ENCODE peak calls at places on chromosomes 5 and 9, in nine cellular contexts. P is tibial nerve, O is H1, T is A549, X is transverse colon, U is stomach, Q is sigmoid colon, L is ovary, D is suprapubic skin. K is an unnamed sample. For H3K4me1, the result is how much of the 10 kb centered on the place peaks cover.

GRCh38 chr9:135574943-135575342 is 13.4 kb downstream of the PAEP start:
- DNase-seq in D (no peak), L (no peak), O (no peak), P (no peak), U (peak), Q (no peak), T (no peak), X (no peak), K (no peak)

GRCh38 chr5:54471398-54471797 is 15.9 kb downstream of the HSPB3 start:
- DNase-seq in O (no peak), D (no peak), X (no peak), U (no peak), L (no peak), P (no peak), T (no peak), Q (no peak), K (no peak)

GRCh38 chr9:108874058-108874788 is 12.2 kb downstream of the ACTL7A start:
- DNase-seq in L (no peak), T (no peak), Q (no peak), X (no peak), O (no peak), D (no peak), U (no peak), P (no peak), K (no peak)

GRCh38 chr5:86526811-86527348 is 90.9 kb upstream of the COX7C start:
- DNase-seq in U (no peak), Q (no peak), O (no peak), P (no peak), X (no peak), L (no peak), T (no peak), D (no peak), K (no peak)

GRCh38 chr5:42301349-42301748 is 121.9 kb upstream of the GHR start:
- DNase-seq in D (no peak), X (no peak), T (no peak), U (no peak), P (no peak), Q (no peak), O (no peak), L (no peak), K (no peak)

GRCh38 chr9:84322830-84323229 is 17.7 kb downstream of the SLC28A3 start:
- DNase-seq in D (no peak), T (no peak), X (no peak), Q (no peak), L (no peak), P (no peak), O (no peak), U (no peak), K (no peak)

GRCh38 chr5:11482011-11482410 is 422.2 kb downstream of the CTNND2 start:
- DNase-seq in D (no peak), L (no peak), U (no peak), X (no peak), Q (no peak), T (no peak), O (no peak), P (no peak), K (no peak)

GRCh38 chr9:97501177-97501971 is at the start of gene TMOD1:
- DNase-seq in P (peak), X (peak), L (peak), O (no peak), D (no peak), T (peak), Q (peak), U (peak), K (peak)

GRCh38 chr9:112752334-112753110 is 2.0 kb downstream of the SNX30 start:
- DNase-seq in T (no peak), L (no peak), U (no peak), D (no peak), X (no peak), Q (no peak), O (no peak), P (no peak), K (no peak)

GRCh38 chr5:141431286-141431685 is 979 bp downstream of the PCDHGA12 start:
- DNase-seq in O (no peak), X (no peak), T (no peak), D (no peak), L (no peak), Q (no peak), U (no peak), P (no peak), K (no peak)

GRCh38 chr9:125410522-125410894 is 148.9 kb downstream of the GAPVD1 start:
- DNase-seq in X (no peak), D (no peak), T (no peak), P (no peak), Q (no peak), O (no peak), U (no peak), L (no peak), K (no peak)

GRCh38 chr5:180170111-180170809 is 38.8 kb downstream of the RASGEF1C start:
- DNase-seq in D (no peak), L (no peak), O (no peak), Q (peak), T (no peak), X (no peak), P (peak), U (no peak), K (no peak)

GRCh38 chr9:136339173-136339957 is 12.0 kb downstream of the GPSM1 start:
- DNase-seq in D (no peak), X (peak), O (no peak), Q (no peak), U (peak), T (peak), L (no peak), P (peak), K (peak)

GRCh38 chr9:19184144-19184917 is 46.2 kb upstream of the DENND4C start:
- DNase-seq in D (peak), P (peak), O (no peak), T (peak), L (peak), Q (peak), U (peak), X (peak), K (peak)

GRCh38 chr9:114384836-114385411 is 2.9 kb downstream of the AKNA start:
- DNase-seq in U (no peak), T (no peak), D (no peak), Q (no peak), O (no peak), L (no peak), X (no peak), P (no peak), K (no peak)

GRCh38 chr9:114385412-114386181 is 2.2 kb downstream of the AKNA start:
- DNase-seq in X (peak), T (no peak), L (peak), D (peak), Q (peak), O (no peak), P (peak), U (peak), K (no peak)

GRCh38 chr9:114386361-114386885 is 1.4 kb downstream of the AKNA start:
- DNase-seq in X (no peak), Q (no peak), U (no peak), P (no peak), O (no peak), L (peak), T (no peak), D (no peak), K (no peak)

GRCh38 chr9:114382951-114383865 is 4.6 kb downstream of the AKNA start:
- DNase-seq in D (no peak), O (no peak), L (peak), T (no peak), U (no peak), Q (peak), X (peak), P (no peak), K (no peak)

DNA sequence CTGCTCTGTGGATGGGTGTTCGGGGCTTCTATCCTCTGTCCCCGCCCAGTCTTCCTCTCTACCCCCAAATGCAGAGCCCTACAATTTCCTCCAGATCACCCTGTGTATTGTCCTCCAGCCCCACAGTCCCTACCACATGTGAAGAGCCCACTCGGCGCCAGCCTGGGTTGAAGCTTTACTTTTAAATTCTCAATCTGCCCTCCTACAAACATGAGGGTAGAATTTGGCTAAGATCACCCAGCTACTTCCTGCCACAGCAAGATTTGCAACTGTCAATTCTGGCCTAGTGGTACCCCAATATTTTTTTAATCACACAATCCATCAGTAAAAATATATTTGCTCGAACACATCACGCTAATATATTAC is 3.9 kb downstream of the AKNA start:
- DNase-seq in X (no peak), L (no peak), P (no peak), T (no peak), O (no peak), U (no peak), Q (no peak), D (no peak), K (no peak)
- H3K4me1 ChIP-seq in X (half or more), L (under half), P (under half), T (under half), O (under half), U (half or more), Q (under half), D (half or more), K (under half)

DNA sequence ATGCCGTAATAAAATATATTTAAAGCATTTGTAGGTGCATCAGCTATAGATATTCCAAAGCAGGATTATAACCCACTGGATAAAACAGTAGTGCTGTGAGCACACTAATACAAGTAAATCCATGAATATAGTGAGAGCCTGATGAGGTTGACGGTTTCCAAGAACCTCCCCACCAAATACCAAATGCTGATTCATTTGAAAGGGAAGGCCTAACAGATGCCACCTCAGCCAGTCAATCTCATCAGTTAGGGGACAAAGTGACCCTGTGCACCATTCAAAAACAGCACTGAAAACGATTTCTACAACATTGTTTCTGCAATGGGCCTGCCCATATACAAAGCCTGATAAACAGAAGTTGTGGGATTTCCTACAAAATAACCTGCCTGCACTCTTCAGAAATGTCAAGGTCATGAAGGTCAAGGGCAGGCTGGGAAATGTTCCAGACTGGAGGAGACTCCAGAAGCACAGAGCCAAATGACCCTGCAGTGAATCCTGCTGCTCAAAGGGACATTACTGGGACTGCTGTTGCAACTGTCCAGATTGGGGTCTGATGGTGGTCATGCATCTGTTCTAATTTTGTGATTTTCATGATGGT is 69.6 kb downstream of the ROR2 start:
- DNase-seq in Q (no peak), X (no peak), T (no peak), U (no peak), P (no peak), L (peak), D (no peak), O (no peak), K (no peak)
- TF ChIP-seq EP300 in Q (no peak), X (no peak), T (no peak), U (no peak), P (no peak), L (no peak), D (no peak), O (no peak), K (no peak)

DNA sequence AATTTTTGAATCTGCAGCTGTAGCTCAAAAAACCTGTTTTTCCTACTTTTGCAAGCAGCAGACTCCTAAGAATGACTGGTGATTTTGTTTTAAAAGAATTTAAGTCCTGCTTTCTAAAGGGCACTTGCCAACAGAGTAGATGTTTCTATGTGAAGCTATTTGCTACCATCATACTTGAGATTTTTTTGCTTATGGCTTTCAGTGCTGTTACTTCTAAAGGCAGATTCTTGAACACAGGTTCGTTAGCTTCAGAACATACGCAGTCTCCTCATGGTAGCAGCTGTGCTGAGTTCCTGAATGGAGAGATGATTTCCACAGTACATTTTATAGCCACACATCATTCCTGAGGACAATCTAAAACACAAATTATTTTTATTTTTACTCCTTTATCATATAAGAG is 24.4 kb upstream of the ELL2 start:
- DNase-seq in L (no peak), P (no peak), T (no peak), X (no peak), O (no peak), Q (no peak), D (no peak), U (no peak), K (no peak)
- H3K4me3 ChIP-seq in L (no peak), P (no peak), T (no peak), X (no peak), O (no peak), Q (no peak), D (no peak), U (no peak), K (no peak)

DNA sequence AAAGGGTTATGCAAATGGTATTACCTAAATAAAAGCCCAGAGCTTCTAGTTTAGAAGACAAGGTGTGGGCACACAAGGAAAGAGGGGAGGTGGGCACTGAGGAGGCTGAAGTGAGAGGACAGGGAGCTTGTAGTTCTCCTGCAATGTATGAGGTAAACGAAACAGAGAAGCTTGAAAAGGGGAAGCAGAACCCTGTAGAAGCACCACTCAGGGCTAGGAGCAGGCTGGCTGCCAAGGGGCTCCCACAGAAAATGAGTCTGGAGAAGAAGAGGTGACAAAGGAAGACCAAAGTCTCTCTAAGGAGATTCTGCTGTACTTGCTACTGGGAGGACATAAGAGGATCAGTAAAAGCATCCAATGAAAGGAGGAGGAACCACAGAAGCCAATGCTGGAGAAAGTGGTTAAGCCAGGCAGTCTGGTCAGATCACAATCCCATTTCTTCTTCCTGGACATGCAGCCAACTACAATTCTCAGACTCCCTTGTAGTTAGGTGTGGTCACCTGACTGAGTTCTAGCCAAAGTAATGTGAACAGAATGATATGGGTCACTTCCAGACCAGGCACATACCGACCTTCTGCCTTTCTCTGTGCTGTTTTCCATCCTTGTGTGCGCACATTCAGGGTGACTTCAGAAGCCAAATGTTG is 174.5 kb upstream of the MAP3K1 start:
- DNase-seq in L (no peak), D (no peak), O (no peak), X (peak), T (no peak), P (no peak), Q (peak), U (peak), K (no peak)
- H3K4me1 ChIP-seq in L (under half), D (under half), O (under half), X (under half), T (under half), P (under half), Q (under half), U (under half), K (under half)

GRCh38 chr5:40834849-40835787 is at the start of gene RPL37:
- DNase-seq in D (peak), O (peak), Q (peak), U (peak), X (peak), P (peak), L (peak), T (peak), K (peak)
- TF ChIP-seq EP300 in D (no peak), O (peak), Q (no peak), U (peak), X (no peak), P (peak), L (no peak), T (no peak), K (no peak)

GRCh38 chr9:121755581-121755980 is 104.1 kb downstream of the DAB2IP start:
- DNase-seq in U (no peak), O (no peak), Q (no peak), X (no peak), T (no peak), D (no peak), P (no peak), L (no peak), K (no peak)

GRCh38 chr9:121752929-121753328 is 101.5 kb downstream of the DAB2IP start:
- DNase-seq in Q (no peak), U (no peak), P (no peak), X (no peak), O (no peak), T (no peak), D (no peak), L (no peak), K (no peak)

GRCh38 chr9:121753802-121754654 is 102.6 kb downstream of the DAB2IP start:
- DNase-seq in P (no peak), Q (no peak), U (no peak), D (no peak), O (no peak), T (no peak), L (no peak), X (no peak), K (no peak)

GRCh38 chr9:121756477-121757285 is 105.2 kb downstream of the DAB2IP start:
- DNase-seq in P (no peak), Q (no peak), X (no peak), U (no peak), D (no peak), T (no peak), O (no peak), L (no peak), K (no peak)

DNA sequence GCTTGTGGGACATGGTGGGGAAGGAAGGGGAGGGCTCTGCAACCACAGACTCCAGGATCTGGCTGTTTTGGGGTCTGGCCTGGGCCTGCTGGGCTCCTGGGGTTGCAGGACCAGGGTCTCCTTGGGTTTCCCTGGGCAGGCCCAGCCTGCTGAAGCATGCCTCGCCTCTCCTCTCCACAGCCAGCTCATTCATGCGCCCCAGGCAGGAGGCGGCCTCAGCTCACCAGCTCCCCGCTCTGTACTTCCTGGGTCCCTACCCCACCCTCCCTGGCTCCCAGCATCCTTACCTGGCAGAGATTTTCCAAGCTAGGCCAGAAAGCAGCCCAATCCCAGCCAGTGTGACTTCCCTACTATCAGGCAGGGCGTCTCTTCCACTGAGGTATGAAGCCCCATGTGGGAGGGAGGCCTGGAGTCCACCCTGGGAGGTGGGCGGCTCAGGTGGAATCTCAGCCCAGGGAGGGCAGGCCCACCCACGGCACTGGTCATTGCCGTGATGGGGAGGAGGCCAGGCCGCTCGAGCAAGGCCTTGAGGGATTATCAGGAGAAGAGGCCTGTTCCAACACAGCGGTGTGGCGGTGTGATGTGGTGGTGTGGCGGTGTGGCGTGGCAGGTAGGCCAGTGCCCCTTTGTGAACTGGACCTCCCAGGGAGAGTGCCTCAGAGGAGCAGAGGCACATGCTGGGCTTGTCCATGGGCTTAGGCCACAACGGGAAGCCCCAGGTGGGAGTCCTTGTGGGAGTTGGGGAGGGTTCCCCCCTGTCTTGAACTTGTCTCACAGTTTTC is 103.4 kb downstream of the DAB2IP start:
- DNase-seq in T (no peak), O (no peak), U (no peak), P (no peak), D (no peak), Q (no peak), X (no peak), L (no peak), K (no peak)
- H3K4me3 ChIP-seq in T (no peak), O (no peak), U (no peak), P (no peak), D (no peak), Q (no peak), X (no peak), L (no peak), K (no peak)

DNA sequence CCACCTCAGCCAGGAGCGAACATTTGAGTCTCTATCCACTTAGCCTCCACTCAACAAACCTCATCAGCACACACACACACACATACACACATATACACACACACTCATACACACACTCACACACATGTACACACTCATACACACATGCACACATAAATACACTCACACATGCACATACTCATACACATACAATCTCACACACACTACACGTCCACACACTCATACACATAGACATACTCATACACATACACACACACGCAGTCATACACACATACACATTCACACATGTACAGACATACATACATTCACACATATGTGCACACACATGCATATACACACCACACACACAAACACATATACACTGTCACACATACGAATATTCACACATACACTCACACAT is 208.2 kb downstream of the AGTPBP1 start:
- DNase-seq in Q (no peak), D (no peak), U (no peak), O (no peak), T (no peak), P (no peak), X (no peak), L (no peak), K (no peak)
- H3K4me1 ChIP-seq in Q (under half), D (under half), U (under half), O (under half), T (under half), P (under half), X (under half), L (under half), K (under half)

DNA sequence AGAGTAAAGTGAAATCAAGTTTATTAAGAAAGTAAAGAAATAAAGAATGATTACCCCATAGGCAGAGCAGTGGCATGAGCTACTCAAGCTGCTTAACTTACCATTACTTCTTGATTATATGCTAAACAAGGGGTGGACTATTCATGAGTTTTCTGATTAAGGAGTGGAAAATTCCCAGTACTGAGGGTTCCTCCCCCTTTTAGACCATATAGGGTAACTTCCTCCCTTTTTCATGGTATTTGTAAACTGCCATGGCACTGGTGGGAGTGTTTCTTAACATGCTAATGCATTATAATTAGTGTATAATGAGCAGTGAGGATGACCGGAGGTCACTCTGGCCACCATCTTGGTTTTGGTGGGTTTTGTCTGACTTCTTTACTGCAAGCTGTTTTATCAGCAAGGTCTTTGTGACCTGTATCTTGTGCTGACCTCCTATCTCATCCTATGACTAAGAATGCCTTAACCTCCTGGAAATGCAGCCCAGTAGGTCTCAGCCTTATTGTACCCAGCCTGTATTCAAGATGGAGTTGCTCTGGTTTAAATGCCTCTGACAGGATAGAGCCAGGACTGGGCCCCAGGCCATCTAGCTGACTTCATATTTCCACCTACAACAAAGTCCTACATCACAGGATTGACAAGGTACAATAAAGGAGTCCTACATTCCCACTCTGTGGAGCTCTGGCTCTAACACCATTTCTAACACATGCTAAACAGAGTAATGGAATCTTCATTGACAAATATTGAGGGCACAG is 186.7 kb downstream of the NXNL2 start:
- DNase-seq in T (no peak), L (no peak), P (no peak), D (no peak), Q (no peak), U (no peak), X (no peak), O (no peak), K (no peak)
- TF ChIP-seq EP300 in T (no peak), L (no peak), P (no peak), D (no peak), Q (no peak), U (no peak), X (no peak), O (no peak), K (no peak)